ENCODE peak calls at places on chromosomes 12 and 14, in eight cellular contexts. J, O, Z, M, K, A, C and I are unnamed samples.

GRCh38 chr14:27145170-27145569 is 547.3 kb upstream of the NOVA1 start:
- DNase-seq in J (no peak), O (no peak), Z (no peak), M (no peak), K (no peak), A (no peak), C (no peak), I (no peak)

GRCh38 chr12:109958374-109958773 is 37.8 kb downstream of the GIT2 start:
- DNase-seq in J (no peak), O (no peak), Z (no peak), M (no peak), K (no peak), A (no peak), C (no peak), I (no peak)

GRCh38 chr12:92707926-92708325 is 5.1 kb downstream of the PLEKHG7 start:
- DNase-seq in J (no peak), O (no peak), Z (no peak), M (no peak), K (no peak), A (no peak), C (no peak), I (no peak)

GRCh38 chr12:6181583-6182278 is 18.5 kb upstream of the CD9 start:
- DNase-seq in J (no peak), O (no peak), Z (no peak), M (peak), K (no peak), A (no peak), C (no peak), I (no peak)

GRCh38 chr14:21203470-21204166 is 47.8 kb upstream of the OR5AU1 start:
- DNase-seq in J (no peak), O (no peak), Z (no peak), M (no peak), K (no peak), A (no peak), C (no peak), I (no peak)

GRCh38 chr12:81953541-81953940 is 194.4 kb upstream of the PPFIA2 start:
- DNase-seq in J (peak), O (peak), Z (no peak), M (no peak), K (no peak), A (no peak), C (no peak), I (no peak)

GRCh38 chr14:50967104-50967503 is 22.8 kb upstream of the PYGL start:
- DNase-seq in J (no peak), O (no peak), Z (no peak), M (no peak), K (no peak), A (no peak), C (no peak), I (no peak)

GRCh38 chr14:56805992-56806737 is 4.1 kb downstream of the OTX2 start:
- DNase-seq in J (no peak), O (no peak), Z (no peak), M (no peak), K (no peak), A (no peak), C (no peak), I (no peak)

GRCh38 chr12:89565002-89565401 is 39.2 kb upstream of the POC1B start:
- DNase-seq in J (no peak), O (no peak), Z (no peak), M (no peak), K (no peak), A (no peak), C (no peak), I (no peak)

GRCh38 chr14:52790011-52790755 is 1.2 kb downstream of the GNPNAT1 start:
- DNase-seq in J (no peak), O (no peak), Z (no peak), M (no peak), K (no peak), A (no peak), C (no peak), I (no peak)

GRCh38 chr12:3557791-3558190 is 66.8 kb downstream of the PRMT8 start:
- DNase-seq in J (no peak), O (no peak), Z (no peak), M (no peak), K (no peak), A (no peak), C (no peak), I (no peak)

GRCh38 chr14:95418858-95419257 is 97.6 kb downstream of the SYNE3 start:
- DNase-seq in J (no peak), O (no peak), Z (no peak), M (no peak), K (no peak), A (no peak), C (no peak), I (no peak)

GRCh38 chr12:97541366-97541765 is 78.8 kb downstream of the RMST start:
- DNase-seq in J (no peak), O (no peak), Z (no peak), M (no peak), K (no peak), A (no peak), C (no peak), I (no peak)

GRCh38 chr12:89140580-89141236 is 211.6 kb downstream of the DUSP6 start:
- DNase-seq in J (peak), O (peak), Z (no peak), M (no peak), K (no peak), A (no peak), C (no peak), I (no peak)

GRCh38 chr14:60294670-60295069 is 45.6 kb downstream of the PPM1A start:
- DNase-seq in J (no peak), O (no peak), Z (no peak), M (no peak), K (no peak), A (no peak), C (no peak), I (no peak)

GRCh38 chr12:81930037-81930436 is 170.9 kb upstream of the PPFIA2 start:
- DNase-seq in J (no peak), O (no peak), Z (no peak), M (no peak), K (no peak), A (no peak), C (no peak), I (no peak)

GRCh38 chr12:92136883-92137582 is 8.6 kb downstream of the BTG1 start:
- DNase-seq in J (peak), O (peak), Z (no peak), M (no peak), K (no peak), A (no peak), C (no peak), I (peak)

GRCh38 chr14:71029236-71029781 is 122.0 kb downstream of the PCNX1 start:
- DNase-seq in J (no peak), O (no peak), Z (no peak), M (no peak), K (no peak), A (no peak), C (no peak), I (no peak)

GRCh38 chr12:120630139-120630895 is 10.1 kb upstream of the CABP1 start:
- DNase-seq in J (no peak), O (no peak), Z (no peak), M (no peak), K (no peak), A (no peak), C (peak), I (peak)

GRCh38 chr12:120625557-120626419 is 14.6 kb upstream of the CABP1 start:
- DNase-seq in J (no peak), O (no peak), Z (no peak), M (no peak), K (no peak), A (no peak), C (peak), I (no peak)

GRCh38 chr12:120631097-120631496 is 9.3 kb upstream of the CABP1 start:
- DNase-seq in J (no peak), O (no peak), Z (no peak), M (no peak), K (no peak), A (no peak), C (no peak), I (no peak)

GRCh38 chr12:120628919-120629318 is 11.5 kb upstream of the CABP1 start:
- DNase-seq in J (no peak), O (no peak), Z (peak), M (no peak), K (no peak), A (peak), C (peak), I (no peak)
- TF ChIP-seq CTCF in J (no peak), O (no peak), Z (no peak), M (no peak), K (no peak), A (no peak), C (no peak), I (no peak)

GRCh38 chr12:78566461-78566860 is 298.1 kb upstream of the SYT1 start:
- DNase-seq in J (no peak), O (no peak), Z (no peak), M (no peak), K (no peak), A (no peak), C (no peak), I (no peak)

GRCh38 chr12:78560633-78561032 is 303.9 kb upstream of the SYT1 start:
- DNase-seq in J (no peak), O (no peak), Z (no peak), M (no peak), K (no peak), A (no peak), C (no peak), I (no peak)

GRCh38 chr12:78568326-78569020 is 296.1 kb upstream of the SYT1 start:
- DNase-seq in J (peak), O (peak), Z (no peak), M (no peak), K (no peak), A (no peak), C (no peak), I (peak)

GRCh38 chr12:78559441-78559840 is 305.1 kb upstream of the SYT1 start:
- DNase-seq in J (no peak), O (peak), Z (no peak), M (no peak), K (no peak), A (no peak), C (no peak), I (no peak)

GRCh38 chr12:78562358-78563205 is 302.0 kb upstream of the SYT1 start:
- DNase-seq in J (peak), O (no peak), Z (no peak), M (no peak), K (no peak), A (no peak), C (no peak), I (peak)
- TF ChIP-seq CTCF in J (peak), O (peak), Z (peak), M (no peak), K (no peak), A (no peak), C (no peak), I (peak)

DNA sequence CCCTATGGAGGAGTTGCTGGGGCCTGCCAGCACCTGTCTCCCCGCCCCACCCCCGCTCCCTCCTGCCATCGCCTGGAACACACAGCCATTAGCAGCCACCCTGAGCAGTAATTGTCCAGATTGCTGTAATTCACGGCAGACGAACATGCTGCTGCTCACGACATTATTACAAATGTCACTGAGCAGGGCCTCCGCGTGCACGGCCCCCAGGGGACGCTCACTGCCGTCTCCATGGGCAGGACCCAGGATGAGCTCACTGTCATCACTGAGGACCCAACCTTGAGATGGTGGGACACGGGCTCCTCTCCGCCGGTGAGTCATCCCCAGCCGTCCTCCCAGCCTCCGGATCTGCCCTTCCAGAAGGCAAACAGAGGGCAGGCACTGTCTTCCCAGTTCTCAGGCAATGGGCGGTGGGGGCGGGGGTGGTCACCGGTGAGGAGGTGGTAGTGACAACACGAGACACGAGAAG is 100.4 kb downstream of the RFLNA start:
- DNase-seq in J (no peak), O (no peak), Z (no peak), M (no peak), K (no peak), A (no peak), C (no peak), I (no peak)
- TF ChIP-seq CTCF in J (no peak), O (no peak), Z (no peak), M (no peak), K (no peak), A (no peak), C (no peak), I (no peak)

GRCh38 chr14:94123868-94124267 is 5.5 kb downstream of the IFI27L2 start:
- DNase-seq in J (no peak), O (no peak), Z (no peak), M (no peak), K (no peak), A (no peak), C (no peak), I (no peak)
- TF ChIP-seq CTCF in J (no peak), O (no peak), Z (no peak), M (no peak), K (no peak), A (no peak), C (no peak), I (no peak)

DNA sequence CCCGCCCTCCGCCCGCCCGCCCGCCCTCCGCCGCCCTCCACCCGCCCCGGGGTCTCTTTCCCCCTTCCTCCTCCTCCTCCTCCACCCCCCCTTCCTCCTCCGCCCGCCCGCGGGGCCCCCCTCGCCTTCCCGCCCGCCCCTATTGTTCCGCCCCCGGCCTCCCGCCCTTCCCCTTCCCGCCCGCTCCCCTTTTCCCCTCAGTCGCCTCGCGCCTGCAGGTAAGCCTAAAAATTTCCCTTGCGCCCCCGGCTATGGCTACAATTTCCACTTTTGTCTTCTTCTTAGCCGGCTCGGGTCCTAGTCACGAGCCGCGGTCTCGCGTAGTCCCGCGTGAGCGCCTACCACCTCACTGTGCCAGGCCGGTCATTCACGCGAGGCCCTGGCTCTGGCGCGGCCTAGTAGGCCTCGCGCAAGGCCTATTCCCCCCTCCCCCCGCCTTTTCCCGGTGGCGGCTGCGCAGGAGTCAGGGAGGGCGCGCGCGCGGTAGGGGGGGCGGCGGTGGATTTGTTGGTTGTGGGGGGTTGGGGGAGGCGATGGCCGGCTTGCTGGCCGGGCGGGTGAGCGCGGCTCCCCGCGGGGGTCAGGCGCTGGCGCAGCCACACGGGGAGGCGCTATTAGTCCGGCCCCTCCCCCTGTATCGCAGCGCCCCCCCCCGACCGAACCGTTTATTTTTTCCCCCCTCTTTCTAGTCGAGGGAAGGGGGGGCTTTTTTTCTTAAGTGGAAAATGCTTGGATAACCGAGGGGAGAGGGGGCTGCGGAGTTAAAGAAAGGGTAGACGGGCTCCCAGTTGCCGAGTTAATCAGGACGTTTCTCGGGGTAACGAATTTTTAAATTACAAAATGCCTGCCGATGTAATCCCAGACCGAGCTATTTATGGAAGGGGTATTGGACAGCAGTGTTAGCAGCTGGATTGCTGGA is 516 bp downstream of the PCBP2 start:
- DNase-seq in J (peak), O (peak), Z (peak), M (peak), K (peak), A (peak), C (peak), I (peak)
- TF ChIP-seq CTCF in J (no peak), O (no peak), Z (no peak), M (no peak), K (peak), A (peak), C (peak), I (peak)

GRCh38 chr14:61860294-61860918 is 98.2 kb downstream of the SNAPC1 start:
- DNase-seq in J (peak), O (peak), Z (peak), M (no peak), K (peak), A (peak), C (no peak), I (peak)
- TF ChIP-seq CTCF in J (peak), O (peak), Z (peak), M (no peak), K (peak), A (peak), C (peak), I (peak)